ENCODE peak calls at places on chromosome 10, in four cellular contexts. I is HepG2, X is GM12878, E is K562. T is an unnamed sample.

GRCh38 chr10:72455889-72456588 is 101.3 kb upstream of the DNAJB12 start:
- DNase-seq in E (peak; percentile 22), X (no peak), I (no peak), T (no peak)

GRCh38 chr10:72612203-72612826 is 13.6 kb downstream of the MICU1 start:
- DNase-seq in I (no peak), X (no peak), E (no peak), T (no peak)

GRCh38 chr10:870564-871166 is 60.8 kb downstream of the LARP4B start:
- DNase-seq in X (no peak), I (no peak), E (no peak), T (no peak)

GRCh38 chr10:52443419-52444388 is 129.6 kb downstream of the DKK1 start:
- DNase-seq in I (peak; percentile 13), X (no peak), E (no peak), T (no peak)

GRCh38 chr10:108970016-108970415 is 953.3 kb downstream of the XPNPEP1 start:
- DNase-seq in E (no peak), I (no peak), X (no peak), T (peak; percentile 41)

GRCh38 chr10:20855398-20856038 is 41.6 kb downstream of the NEBL start:
- DNase-seq in X (no peak), E (no peak), I (peak; percentile 28), T (no peak)

GRCh38 chr10:24415455-24416169 is 206.7 kb downstream of the KIAA1217 start:
- DNase-seq in X (no peak), I (no peak), E (no peak), T (peak; percentile 12)

GRCh38 chr10:98332623-98333269 is 64.8 kb upstream of the LOXL4 start:
- DNase-seq in E (no peak), I (peak; percentile 69), X (no peak), T (no peak)

GRCh38 chr10:64648915-64649314 is 1127.7 kb downstream of the REEP3 start:
- DNase-seq in X (no peak), E (peak; percentile 8), I (peak; percentile 1), T (peak; percentile 29)

GRCh38 chr10:33129987-33130386 is 172.0 kb upstream of the ITGB1 start:
- DNase-seq in X (no peak), E (no peak), I (no peak), T (no peak)

GRCh38 chr10:110457851-110458582 is 39.7 kb upstream of the DUSP5 start:
- DNase-seq in X (no peak), E (no peak), I (no peak), T (no peak)

GRCh38 chr10:120950103-120950561 is 99.0 kb downstream of the WDR11 start:
- DNase-seq in E (no peak), I (no peak), X (no peak), T (peak; percentile 47)

GRCh38 chr10:50892467-50892866 is 7.0 kb upstream of the A1CF start:
- DNase-seq in E (no peak), I (no peak), X (no peak), T (no peak)

GRCh38 chr10:112261281-112261822 is 21.8 kb upstream of the TECTB start:
- DNase-seq in E (peak; percentile 13), X (no peak), I (peak; percentile 100), T (no peak)

GRCh38 chr10:35300063-35300699 is 36.1 kb upstream of the CCNY start:
- DNase-seq in I (no peak), E (peak; percentile 37), X (peak; percentile 51), T (no peak)

GRCh38 chr10:2909921-2910320 is 157.4 kb upstream of the PFKP start:
- DNase-seq in E (no peak), X (no peak), I (no peak), T (no peak)

GRCh38 chr10:14325325-14325955 is 5.3 kb downstream of the FRMD4A start:
- DNase-seq in I (peak; percentile 24), X (no peak), E (peak; percentile 42), T (peak; percentile 89)

GRCh38 chr10:54613162-54613561 is 187.9 kb downstream of the PCDH15 start:
- DNase-seq in X (no peak), E (no peak), I (no peak), T (no peak)

GRCh38 chr10:128324058-128324457 is 197.8 kb upstream of the MKI67 start:
- DNase-seq in I (peak; percentile 18), E (peak; percentile 53), X (no peak), T (peak; percentile 75)

GRCh38 chr10:131065673-131066331 is 245.7 kb downstream of the TCERG1L start:
- DNase-seq in I (no peak), X (no peak), E (no peak), T (no peak)

GRCh38 chr10:5684971-5685763 is 529 bp downstream of the TASOR2 start:
- DNase-seq in I (peak; percentile 53), E (peak; percentile 63), X (peak; percentile 26), T (peak; percentile 62)

GRCh38 chr10:132175401-132175800 is 11.3 kb upstream of the DPYSL4 start:
- DNase-seq in I (no peak), E (no peak), X (no peak), T (peak; percentile 4)

GRCh38 chr10:125057158-125058001 is 103.0 kb downstream of the CTBP2 start:
- DNase-seq in I (no peak), E (peak; percentile 14), X (no peak), T (no peak)
- TF ChIP-seq ATF3 in I (no peak), E (no peak), X (no peak), T (no peak)

DNA sequence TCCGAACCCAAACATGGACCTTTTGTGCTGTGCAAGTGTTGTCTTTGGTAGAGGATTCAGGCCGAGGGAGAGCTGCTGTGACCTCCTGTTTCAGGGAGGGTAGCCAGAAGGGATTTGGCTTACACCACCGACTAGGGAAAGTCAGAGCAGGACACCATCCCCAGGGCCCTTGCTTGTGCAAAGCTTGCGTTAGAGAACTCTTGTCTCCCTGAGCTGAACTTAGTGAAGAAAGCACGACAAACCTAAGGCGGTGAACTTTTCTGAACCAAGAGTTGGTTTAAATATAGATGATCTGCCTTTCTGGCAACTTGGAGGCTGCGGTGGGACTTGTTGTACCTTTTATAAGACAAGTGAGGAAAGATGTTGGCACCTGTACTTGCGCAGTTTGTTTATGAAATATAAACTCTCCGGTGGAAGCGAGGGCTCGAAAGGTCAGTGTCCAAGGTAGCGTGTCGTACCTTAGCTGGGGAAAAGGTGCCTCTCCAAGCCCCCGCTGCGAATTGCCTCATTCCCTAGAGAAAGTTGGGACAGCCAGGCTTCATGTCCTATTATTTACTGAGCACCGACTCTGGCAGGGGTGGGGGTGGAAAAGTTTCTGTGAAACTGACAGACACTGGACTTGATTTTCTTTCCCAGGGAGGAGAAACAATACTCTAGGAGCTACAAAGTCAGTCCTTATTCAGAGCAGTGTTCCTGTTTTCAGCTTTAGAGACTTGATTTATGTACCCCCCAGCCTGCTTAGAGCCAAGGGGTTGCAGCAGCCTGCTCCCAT is 31.6 kb downstream of the WBP1L start:
- DNase-seq in X (no peak), I (peak; percentile 28), E (no peak), T (no peak)
- TF ChIP-seq ETV6 in X (no peak), I (no peak), E (no peak), T (no peak)

DNA sequence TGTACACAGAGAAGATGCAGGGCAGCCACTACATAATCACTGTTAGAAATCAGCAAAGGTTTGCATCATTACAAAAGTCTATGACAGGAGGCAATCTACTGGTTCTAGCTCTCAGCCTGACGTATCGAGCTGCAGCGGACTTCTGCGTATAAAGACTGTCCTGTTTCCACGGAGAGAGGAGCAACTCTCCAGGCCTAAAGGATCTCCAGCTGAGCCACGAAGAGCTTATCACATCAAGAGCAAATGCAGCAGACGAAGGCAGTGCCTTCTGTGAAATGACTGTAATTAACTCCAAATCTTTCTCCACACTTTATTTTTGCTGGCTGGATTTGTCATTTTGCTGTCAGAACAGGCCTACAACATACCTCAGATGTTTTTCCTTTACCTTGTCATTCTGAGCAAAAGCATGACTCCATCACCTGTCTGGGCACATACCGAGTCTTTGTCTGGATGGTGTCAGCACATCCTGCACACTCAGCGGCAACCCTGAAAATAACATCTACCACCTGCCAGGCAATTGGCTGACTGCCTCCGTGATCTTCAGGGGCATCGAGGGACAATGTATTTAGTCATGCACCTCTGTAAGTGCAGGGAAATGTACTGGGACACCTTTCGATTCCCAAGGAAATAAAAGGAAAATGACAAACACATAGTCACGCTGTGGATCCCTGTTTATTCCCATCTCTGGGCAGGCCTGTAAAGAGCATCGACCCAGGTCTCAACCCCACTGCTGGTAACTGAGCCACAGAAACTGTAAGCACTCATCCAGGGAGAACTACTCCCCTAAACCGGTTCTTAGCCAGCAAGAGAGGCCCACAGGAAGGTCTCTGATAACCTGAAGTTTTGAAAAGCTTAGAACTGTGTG is 26.3 kb upstream of the SH3PXD2A start:
- DNase-seq in X (no peak), I (no peak), E (no peak), T (no peak)
- TF ChIP-seq ATF3 in X (no peak), I (no peak), E (no peak), T (no peak)

GRCh38 chr10:43942096-43942885 is 293.6 kb upstream of the ZNF32 start:
- DNase-seq in E (no peak), X (no peak), I (no peak), T (no peak)
- TF ChIP-seq ETV6 in E (no peak), X (no peak), I (no peak), T (no peak)

DNA sequence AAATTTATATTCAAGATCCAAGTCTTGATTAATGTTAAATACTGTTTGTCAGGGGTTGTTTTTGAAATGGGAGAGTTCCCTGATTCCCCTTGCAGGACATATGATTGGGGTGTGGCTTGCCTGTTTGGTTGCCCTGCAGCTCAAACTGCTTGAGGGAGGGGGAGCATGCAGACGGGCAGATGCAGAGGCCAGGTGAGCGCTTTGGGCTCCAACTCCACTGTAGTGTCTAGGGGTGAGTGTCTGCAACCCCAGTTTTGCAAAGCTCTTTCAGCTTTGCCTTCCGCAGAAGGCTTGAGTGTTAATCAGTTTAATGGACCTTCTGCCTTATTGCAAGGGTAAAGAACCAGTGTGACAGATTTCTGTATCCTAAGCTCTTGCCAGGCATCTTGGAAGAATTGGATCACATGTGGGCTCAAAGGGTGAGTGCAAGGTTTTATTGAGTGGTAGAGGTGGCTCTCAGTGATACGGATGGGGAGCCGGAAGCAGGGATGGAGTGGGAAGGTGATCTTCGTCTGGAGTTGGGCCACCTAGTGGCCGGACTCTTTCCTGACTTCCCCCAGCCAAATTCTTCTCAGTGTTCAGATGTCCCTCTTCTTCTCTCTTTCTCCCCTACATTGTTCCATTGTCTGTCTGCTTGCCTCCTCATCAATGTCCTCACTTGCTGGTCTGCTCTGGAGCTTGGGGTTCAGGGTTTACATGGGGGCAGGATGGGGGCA is 479.7 kb downstream of the ATRNL1 start:
- DNase-seq in E (no peak), X (no peak), I (no peak), T (peak; percentile 47)
- TF ChIP-seq ATF3 in E (no peak), X (no peak), I (no peak), T (no peak)

DNA sequence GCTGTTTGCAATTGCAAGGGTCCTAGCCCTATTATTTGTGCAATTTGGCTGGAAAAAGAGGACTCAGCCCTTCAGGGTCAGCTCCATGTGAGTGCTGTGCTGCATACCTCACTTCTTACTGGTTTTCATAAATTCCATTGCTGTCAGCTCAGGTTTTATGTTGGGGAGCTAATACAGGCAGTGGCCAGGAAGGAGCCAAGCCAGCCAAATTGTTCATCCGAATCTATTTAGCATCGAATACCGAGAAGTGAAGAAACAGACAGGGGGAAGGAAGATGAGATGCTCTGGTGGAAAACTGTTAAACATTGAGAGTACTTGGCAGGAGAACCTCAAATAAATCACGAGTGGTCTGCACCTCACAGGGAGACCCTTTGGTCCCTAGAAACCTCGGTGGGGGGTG is 196.1 kb upstream of the TMEM72 start:
- DNase-seq in X (no peak), I (no peak), E (no peak), T (no peak)
- TF ChIP-seq ETV6 in X (no peak), I (no peak), E (no peak), T (no peak)

GRCh38 chr10:61477469-61477868 is 24.3 kb upstream of the TMEM26 start:
- DNase-seq in E (no peak), X (no peak), I (no peak), T (no peak)
- TF ChIP-seq ATF3 in E (no peak), X (no peak), I (no peak), T (no peak)

T was measured in WTC11.